ENCODE peak calls at places on chromosome 13, in six cellular contexts. L is omental fat pad, M is H1, U is WTC11, S is RWPE1, P is DND-41. V is an unnamed sample.

GRCh38 chr13:29925457-29925856 is 75.0 kb upstream of the UBL3 start:
- DNase-seq in L (peak), M (no peak), U (no peak), S (peak), P (no peak), V (no peak)

GRCh38 chr13:41179593-41180250 is 14.6 kb downstream of the KBTBD7 start:
- DNase-seq in L (no peak), M (no peak), U (no peak), S (no peak), P (no peak), V (no peak)

GRCh38 chr13:21326155-21327030 is 132.7 kb downstream of the ZDHHC20 start:
- DNase-seq in L (no peak), M (peak), U (peak), S (peak), P (no peak), V (no peak)

GRCh38 chr13:79477968-79478367 is 3.0 kb upstream of the NDFIP2 start:
- DNase-seq in L (no peak), M (no peak), U (no peak), S (no peak), P (no peak), V (no peak)

GRCh38 chr13:89383891-89384290 is 1712.7 kb downstream of the SLITRK5 start:
- DNase-seq in L (no peak), M (no peak), U (no peak), S (no peak), P (no peak), V (no peak)

GRCh38 chr13:44972956-44973581 is 16.2 kb downstream of the NUFIP1 start:
- DNase-seq in L (no peak), M (no peak), U (no peak), S (peak), P (no peak), V (no peak)

GRCh38 chr13:50130686-50131051 is 115.4 kb downstream of the KCNRG start:
- DNase-seq in L (no peak), M (no peak), U (peak), S (no peak), P (no peak), V (peak)

GRCh38 chr13:91978571-91978970 is 580.1 kb downstream of the GPC5 start:
- DNase-seq in L (no peak), M (no peak), U (no peak), S (no peak), P (no peak), V (no peak)

GRCh38 chr13:112392719-112393118 is 16.6 kb downstream of the SPACA7 start:
- DNase-seq in L (no peak), M (no peak), U (no peak), S (no peak), P (no peak), V (no peak)
- TF ChIP-seq CTCF in L (no peak), M (peak), U (no peak), S (no peak), P (peak), V (no peak)

DNA sequence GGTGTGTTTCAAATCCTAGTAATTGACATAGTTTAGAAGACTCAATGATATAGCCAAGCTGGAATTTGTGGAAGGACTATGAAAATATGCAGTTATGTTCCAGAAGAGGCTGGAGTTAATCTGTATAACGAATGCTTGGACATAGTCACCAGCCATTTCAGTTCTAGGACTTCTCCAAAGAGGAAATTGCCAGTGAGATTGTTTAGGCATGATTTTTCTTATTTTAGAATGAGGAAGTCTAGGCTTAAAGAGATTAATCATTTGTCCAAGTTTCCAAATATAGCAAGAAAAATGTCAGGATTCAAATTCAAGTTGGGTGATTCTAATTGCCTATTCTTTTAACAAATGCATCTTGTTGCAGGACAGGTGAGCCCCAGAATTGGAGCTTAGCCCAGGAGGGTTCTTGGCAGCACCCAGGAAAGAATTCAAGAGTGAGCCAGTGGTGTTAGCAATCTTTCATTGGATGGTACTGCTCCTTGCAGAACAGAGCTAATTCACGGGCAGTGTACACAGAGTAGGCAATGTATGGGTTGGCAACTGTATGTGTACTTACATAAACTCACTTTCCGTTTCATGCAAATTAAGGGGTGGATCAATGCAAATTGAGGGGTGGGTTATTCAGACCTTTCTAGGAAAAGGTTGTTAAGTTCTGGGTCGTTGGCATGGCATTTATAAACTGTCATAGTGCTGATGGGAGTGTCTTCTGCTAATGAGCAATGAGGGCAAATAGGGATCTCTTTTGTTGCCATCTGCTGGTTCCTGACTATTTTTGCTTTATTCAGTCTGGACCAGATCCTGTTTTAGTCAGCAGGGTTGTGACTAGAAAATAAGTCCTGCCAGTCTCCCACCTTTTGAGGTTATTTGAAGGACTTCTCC is 763.2 kb upstream of the SLITRK1 start:
- DNase-seq in L (no peak), M (no peak), U (no peak), S (no peak), P (no peak), V (no peak)
- TF ChIP-seq CTCF in L (no peak), M (no peak), U (no peak), S (no peak), P (peak), V (no peak)

DNA sequence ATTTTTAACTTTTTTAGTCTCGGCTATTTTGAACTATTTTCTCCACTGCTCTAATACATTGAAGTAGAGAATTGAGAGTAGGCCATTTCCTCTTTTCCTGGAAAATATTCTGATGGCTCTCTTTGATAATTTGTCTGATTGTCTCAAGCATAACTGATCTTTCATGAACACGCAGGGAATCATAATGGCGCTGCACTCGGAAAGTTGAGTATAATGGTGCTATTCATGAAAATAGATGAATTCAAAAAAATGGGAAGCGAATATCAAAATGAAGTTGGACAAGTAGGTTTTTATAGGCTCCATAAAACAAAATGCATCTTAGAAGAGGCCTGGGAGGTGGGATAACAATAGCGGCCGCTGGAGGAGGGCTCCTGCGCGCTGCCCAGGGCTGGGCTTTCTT is 29.0 kb downstream of the COL4A2 start:
- DNase-seq in L (no peak), M (no peak), U (no peak), S (no peak), P (no peak), V (no peak)
- TF ChIP-seq CTCF in L (no peak), M (no peak), U (no peak), S (no peak), P (no peak), V (no peak)

DNA sequence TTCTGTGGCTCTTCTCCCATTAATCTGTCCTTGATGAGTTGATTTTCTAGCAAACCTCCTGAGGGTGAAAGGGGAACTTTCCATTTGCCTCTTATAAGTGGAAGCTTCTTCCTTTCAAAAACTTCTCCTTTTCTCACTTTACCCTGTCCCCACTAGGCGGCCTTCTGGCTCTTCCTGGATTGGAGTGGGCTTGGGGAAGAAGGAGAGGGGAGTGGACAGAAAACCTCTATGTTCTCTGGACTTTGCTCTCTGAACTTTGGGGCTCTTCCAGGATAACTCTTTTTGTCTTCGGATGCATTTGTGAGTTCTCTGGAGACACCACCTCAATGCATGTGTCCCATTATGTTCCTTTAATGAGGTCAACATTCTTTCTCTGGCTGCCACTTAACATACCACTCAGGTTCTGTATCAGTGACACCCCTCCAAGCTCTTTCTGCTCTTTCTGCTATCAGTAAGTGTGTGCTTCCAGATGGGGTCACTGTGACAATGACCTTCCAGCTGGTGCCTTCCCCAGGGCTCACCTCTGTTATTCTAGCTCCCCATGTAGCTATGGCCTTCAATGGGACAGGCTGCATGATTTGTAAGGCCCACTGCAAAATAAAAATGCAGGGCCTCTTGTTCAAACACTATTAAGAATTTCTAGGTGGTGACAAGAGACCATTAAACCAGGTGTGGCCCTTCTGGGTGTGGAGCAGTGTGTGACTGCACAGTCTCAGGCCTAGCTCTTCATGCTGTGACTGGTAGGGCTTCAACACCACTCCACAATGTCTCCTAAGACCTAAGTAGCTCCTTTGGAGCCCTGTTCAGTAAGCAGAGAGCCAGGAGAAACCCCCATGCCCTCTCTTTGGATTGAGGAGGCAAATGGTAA is 389.2 kb downstream of the EFNB2 start:
- DNase-seq in L (no peak), M (no peak), U (no peak), S (no peak), P (no peak), V (no peak)
- TF ChIP-seq CTCF in L (no peak), M (no peak), U (no peak), S (no peak), P (no peak), V (no peak)

DNA sequence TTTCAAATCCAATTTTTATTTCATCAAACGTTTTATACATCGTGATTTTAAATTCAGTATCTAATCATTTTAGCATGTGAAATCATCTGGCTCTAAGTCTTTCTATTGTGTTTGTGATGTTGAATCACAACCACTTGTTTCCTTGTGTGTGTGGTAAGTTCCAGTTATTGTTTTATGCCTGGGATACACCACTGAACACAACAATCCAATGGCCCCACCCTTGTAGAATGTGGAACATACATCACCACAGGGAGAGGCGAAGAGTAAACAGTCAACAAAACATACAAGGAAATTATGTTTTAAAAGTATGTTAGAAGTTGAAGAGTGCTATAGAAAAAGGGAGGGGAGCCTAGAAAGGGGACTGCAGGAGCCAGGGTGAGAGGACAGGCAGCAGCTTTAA is 100.5 kb downstream of the EPSTI1 start:
- DNase-seq in L (no peak), M (no peak), U (no peak), S (no peak), P (no peak), V (no peak)
- TF ChIP-seq CTCF in L (no peak), M (no peak), U (no peak), S (no peak), P (no peak), V (no peak)

DNA sequence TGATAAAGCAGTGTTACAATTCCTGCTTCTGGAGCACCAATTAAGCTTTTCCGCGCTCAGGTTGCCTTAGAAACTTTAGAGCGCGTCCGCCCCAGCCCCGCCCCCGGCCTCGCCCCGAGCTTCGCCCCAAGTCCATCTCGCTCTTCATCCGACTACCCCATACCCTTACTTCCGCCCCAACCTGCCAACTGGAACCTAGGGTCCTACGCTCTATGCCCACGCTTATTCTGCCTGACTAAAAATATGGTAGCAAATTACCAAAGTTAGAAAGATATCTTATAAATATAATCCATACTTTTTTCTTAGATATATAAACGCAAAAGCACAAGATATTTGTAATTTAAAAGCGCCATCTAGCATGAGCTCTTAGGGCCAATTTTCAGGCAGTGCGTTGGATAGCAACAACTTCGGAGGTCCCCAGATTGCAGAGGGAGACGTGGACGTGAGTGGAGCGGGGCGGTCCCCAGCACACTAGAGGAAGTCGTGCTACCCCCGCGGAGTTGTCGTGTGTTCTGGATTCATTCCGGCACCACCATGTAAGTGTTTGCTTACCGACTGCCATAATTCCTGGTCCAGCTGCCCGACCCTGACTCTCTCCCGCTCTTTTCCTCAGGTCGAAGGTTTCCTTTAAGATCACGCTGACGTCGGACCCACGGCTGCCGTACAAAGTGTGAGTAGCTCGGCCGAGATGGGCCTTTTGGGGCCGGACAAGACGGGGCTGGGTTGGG is at the start of gene UFM1:
- DNase-seq in L (peak), M (peak), U (peak), S (peak), P (peak), V (peak)
- TF ChIP-seq CTCF in L (no peak), M (no peak), U (no peak), S (no peak), P (no peak), V (no peak)

GRCh38 chr13:23467048-23467931 is 33.8 kb upstream of the SACS start:
- DNase-seq in L (no peak), M (no peak), U (no peak), S (no peak), P (no peak), V (no peak)
- TF ChIP-seq CTCF in L (no peak), M (no peak), U (no peak), S (no peak), P (no peak), V (no peak)

DNA sequence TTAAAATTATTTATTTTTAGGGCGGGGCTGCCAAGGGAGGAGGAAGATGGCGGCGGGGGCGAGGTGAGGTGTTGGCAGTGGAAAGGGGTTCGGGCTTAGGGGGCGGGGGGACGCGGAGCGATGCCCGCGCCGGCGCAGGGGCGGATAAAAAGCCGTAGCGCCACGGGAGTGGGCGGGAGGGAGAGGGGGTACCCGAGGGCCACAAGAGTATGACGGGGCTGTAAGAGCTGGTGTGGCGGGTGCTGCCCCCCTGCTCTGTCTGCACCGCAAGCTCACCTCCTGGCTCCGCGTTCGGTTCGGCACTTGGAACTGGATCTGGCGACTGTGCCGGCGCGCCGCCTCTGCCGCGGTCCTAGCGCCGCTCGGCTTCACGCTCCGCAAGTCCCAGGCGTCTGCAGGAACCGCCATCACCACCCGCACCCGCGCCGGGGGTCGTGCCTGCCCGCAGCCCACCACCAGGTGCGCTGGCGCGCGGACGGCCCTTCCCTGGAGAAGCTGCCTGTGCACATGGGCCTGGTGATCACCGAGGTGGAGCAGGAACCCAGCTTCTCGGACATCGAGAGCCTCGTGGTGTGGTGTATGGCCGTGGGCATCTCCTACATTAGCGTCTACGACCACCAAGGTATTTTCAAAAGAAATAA is 265.2 kb upstream of the SGCG start:
- DNase-seq in L (no peak), M (peak), U (peak), S (peak), P (no peak), V (peak)
- TF ChIP-seq CTCF in L (no peak), M (peak), U (no peak), S (no peak), P (no peak), V (peak)

DNA sequence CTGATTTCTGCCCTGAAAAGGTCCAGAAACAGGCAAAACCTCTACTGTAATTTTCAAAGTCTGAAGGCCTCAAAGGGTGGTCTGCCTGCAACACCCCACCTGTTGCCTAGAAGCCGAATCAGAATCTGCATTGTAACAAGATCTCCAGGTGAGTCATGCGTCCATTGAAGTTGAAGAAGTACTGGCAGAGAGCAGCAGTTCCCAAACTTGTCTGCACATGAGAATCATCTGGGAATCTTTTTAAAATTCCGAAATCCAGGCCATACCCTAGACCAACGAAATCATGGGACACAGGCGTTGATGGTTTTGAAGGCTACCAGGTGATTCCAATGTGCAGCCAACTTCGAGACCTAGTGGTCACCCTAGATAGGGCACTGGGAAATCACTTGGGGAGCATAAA is 16.0 kb upstream of the CLN5 start:
- DNase-seq in L (no peak), M (no peak), U (no peak), S (no peak), P (no peak), V (no peak)
- TF ChIP-seq CTCF in L (no peak), M (no peak), U (no peak), S (no peak), P (no peak), V (no peak)